ENCODE peak calls at places on chromosomes 12 and 14, in four cellular contexts. E, S, N and P are unnamed samples.

GRCh38 chr14:46368275-46368674 is 283.3 kb downstream of the RPL10L start:
- DNase-seq in N (no peak), E (no peak), S (no peak), P (no peak)

GRCh38 chr14:58864751-58865519 is 227.2 kb downstream of the DACT1 start:
- DNase-seq in N (no peak), S (peak), E (no peak), P (peak)

GRCh38 chr14:34329281-34329680 is 132.8 kb downstream of the SPTSSA start:
- DNase-seq in S (no peak), N (no peak), E (no peak), P (no peak)

GRCh38 chr14:53902307-53902706 is 54.3 kb downstream of the BMP4 start:
- DNase-seq in S (no peak), N (no peak), E (no peak), P (peak)

GRCh38 chr12:26696613-26697092 is 136.3 kb downstream of the ITPR2 start:
- DNase-seq in S (no peak), N (no peak), E (no peak), P (no peak)

GRCh38 chr12:109130297-109130696 is 13.9 kb downstream of the ACACB start:
- DNase-seq in N (no peak), E (no peak), S (no peak), P (no peak)

GRCh38 chr12:47346251-47347019 is 266.7 kb upstream of the AMIGO2 start:
- DNase-seq in E (no peak), N (peak), S (no peak), P (no peak)

GRCh38 chr12:95574799-95575452 is 23.6 kb upstream of the USP44 start:
- DNase-seq in N (peak), S (peak), E (no peak), P (peak)

GRCh38 chr14:76755610-76756390 is 5.5 kb upstream of the VASH1 start:
- DNase-seq in E (no peak), S (no peak), N (no peak), P (no peak)

GRCh38 chr12:11653215-11653753 is 3.8 kb downstream of the ETV6 start:
- DNase-seq in E (no peak), N (no peak), S (no peak), P (no peak)

GRCh38 chr14:90848944-90849731 is 32.9 kb upstream of the TTC7B start:
- DNase-seq in N (no peak), S (no peak), E (no peak), P (no peak)

GRCh38 chr14:51319181-51319597 is 79.1 kb downstream of the TMX1 start:
- DNase-seq in E (no peak), N (no peak), S (no peak), P (no peak)

GRCh38 chr14:70955543-70956480 is 48.6 kb downstream of the PCNX1 start:
- DNase-seq in E (no peak), S (peak), N (peak), P (no peak)

GRCh38 chr12:49129332-49130150 is 1.7 kb downstream of the TUBA1B start:
- DNase-seq in E (no peak), N (no peak), S (no peak), P (no peak)

GRCh38 chr14:75715926-75716780 is 55.1 kb downstream of the TTLL5 start:
- DNase-seq in N (peak), E (no peak), S (peak), P (no peak)

GRCh38 chr12:6334359-6334758 is 7.5 kb downstream of the TNFRSF1A start:
- DNase-seq in E (no peak), N (no peak), S (no peak), P (no peak)
- H3K4me3 ChIP-seq in E (no peak), N (peak), S (no peak), P (no peak)

GRCh38 chr12:92717202-92717601 is 14.4 kb downstream of the PLEKHG7 start:
- DNase-seq in S (peak), N (no peak), E (no peak), P (peak)
- TF ChIP-seq CTCF in S (peak), N (peak), E (no peak), P (peak)

DNA sequence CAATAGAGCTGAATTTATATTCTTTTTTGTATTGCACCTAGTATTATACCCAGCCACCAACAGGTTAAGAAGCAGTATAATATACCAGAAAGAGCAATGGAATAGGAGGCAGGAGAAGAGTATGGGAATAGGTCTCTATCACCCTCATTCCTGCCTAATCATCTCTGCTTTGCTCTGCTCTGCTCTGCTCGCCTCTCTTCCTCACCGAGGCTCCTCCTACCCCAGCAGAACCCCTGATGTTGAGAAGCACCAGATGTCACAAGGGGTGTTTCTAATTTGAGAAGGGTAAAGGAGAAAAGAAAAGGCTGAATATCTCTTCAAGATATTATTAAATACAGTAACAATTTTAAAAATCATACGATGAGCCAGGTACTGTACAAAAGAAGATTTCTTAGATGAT is 89.0 kb downstream of the STON2 start:
- DNase-seq in N (no peak), S (no peak), E (no peak), P (no peak)
- H3K4me3 ChIP-seq in N (no peak), S (no peak), E (no peak), P (no peak)

DNA sequence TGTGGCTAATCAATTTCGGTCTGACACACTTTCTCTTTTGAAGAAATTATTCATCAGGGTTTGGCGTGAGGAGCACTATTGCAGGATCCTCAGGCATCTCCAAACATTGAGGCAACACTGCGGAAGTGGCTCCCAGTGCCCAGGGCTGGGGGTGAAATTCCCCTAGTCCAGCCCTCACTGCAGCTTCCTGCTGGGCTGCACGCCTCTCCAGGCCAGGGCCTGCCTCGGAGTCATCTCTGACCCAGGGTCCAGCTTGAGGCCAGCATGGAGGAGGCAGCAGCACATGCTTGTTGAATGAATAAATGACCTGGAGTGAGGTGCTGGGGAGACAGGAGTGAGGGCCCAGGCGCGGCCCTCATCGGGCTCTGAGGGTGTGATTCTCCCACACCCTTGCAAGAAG is 36.0 kb upstream of the TDRD9 start:
- DNase-seq in S (no peak), E (no peak), N (no peak), P (no peak)
- TF ChIP-seq CTCF in S (no peak), E (no peak), N (no peak), P (no peak)

DNA sequence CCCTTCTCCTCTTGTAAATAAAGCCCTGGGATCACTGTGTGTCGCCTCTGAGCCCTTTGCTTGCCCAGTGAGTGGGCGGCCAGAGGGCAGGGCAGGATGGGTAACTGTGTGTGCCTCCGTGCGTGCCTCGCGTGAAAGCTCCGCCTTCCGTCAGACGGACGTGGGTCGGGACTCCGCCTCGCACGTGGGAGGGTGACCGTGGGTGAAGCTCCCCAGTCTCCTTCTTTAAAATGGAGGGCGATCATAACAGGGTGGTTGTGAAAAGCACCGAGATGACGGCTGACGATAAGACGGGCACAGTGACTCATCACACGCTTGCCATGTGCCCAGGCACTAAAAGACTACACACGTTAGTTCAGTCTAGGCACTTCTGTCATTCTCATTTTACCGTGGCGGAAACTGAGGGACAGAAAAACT is 9.2 kb downstream of the PHB2 start:
- DNase-seq in S (no peak), N (no peak), E (peak), P (no peak)
- H3K4me3 ChIP-seq in S (no peak), N (peak), E (peak), P (peak)

GRCh38 chr14:32408018-32408417 is 78.9 kb downstream of the AKAP6 start:
- DNase-seq in N (no peak), S (no peak), E (no peak), P (no peak)

GRCh38 chr14:32403688-32404087 is 74.6 kb downstream of the AKAP6 start:
- DNase-seq in S (peak), E (no peak), N (no peak), P (no peak)

GRCh38 chr14:32404784-32405573 is 75.9 kb downstream of the AKAP6 start:
- DNase-seq in E (no peak), N (no peak), S (no peak), P (no peak)

GRCh38 chr14:32407170-32407569 is 78.1 kb downstream of the AKAP6 start:
- DNase-seq in S (no peak), N (no peak), E (no peak), P (no peak)

GRCh38 chr14:32405856-32406255 is 76.8 kb downstream of the AKAP6 start:
- DNase-seq in E (no peak), S (no peak), N (no peak), P (no peak)
- TF ChIP-seq CTCF in E (no peak), S (no peak), N (no peak), P (no peak)

GRCh38 chr12:6646276-6647082 is 753 bp downstream of the ACRBP start:
- DNase-seq in E (no peak), S (no peak), N (no peak), P (no peak)
- H3K4me3 ChIP-seq in E (no peak), S (peak), N (no peak), P (peak)

GRCh38 chr12:83036847-83037246 is 350.1 kb downstream of the TMTC2 start:
- DNase-seq in E (no peak), S (no peak), N (no peak), P (no peak)

GRCh38 chr12:83042441-83043215 is 355.9 kb downstream of the TMTC2 start:
- DNase-seq in E (no peak), N (no peak), S (no peak), P (no peak)

GRCh38 chr12:83040991-83041390 is 354.3 kb downstream of the TMTC2 start:
- DNase-seq in N (no peak), E (no peak), S (no peak), P (no peak)

GRCh38 chr12:83039413-83039812 is 352.7 kb downstream of the TMTC2 start:
- DNase-seq in N (no peak), E (no peak), S (no peak), P (no peak)

DNA sequence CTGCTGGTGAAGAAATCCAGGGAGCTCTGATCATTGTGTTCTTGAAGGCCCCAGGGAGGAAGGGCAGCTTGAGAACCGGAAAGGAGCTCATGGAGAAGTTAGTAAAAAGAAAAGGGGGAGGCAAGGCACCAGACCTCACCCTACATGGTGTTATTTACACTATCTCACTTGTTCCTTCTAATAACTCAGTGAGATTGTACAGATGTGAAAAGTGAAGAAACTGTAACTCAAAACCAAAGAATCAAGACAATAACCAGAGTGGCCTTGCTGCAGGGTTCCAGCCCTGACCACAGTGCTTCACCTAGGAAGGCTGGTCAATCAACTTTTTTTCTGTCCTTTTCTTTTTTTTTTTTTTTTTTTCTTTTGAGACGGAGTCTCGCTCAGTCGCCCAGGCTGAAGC is 353.6 kb downstream of the TMTC2 start:
- DNase-seq in S (no peak), E (no peak), N (no peak), P (no peak)
- TF ChIP-seq CTCF in S (no peak), E (no peak), N (no peak), P (no peak)